ENCODE peak calls at places on chromosomes 6 and 20, in four cellular contexts. One of them, this sample, is unnamed.

GRCh38 chr6:112282217-112282616 is 27.9 kb upstream of the LAMA4 start:
- DNase-seq in lower lobe of right lung: peak
- DNase-seq in RCC 7860: peak
- DNase-seq in T follicular helper cell: no peak
- DNase-seq in this sample: no peak

GRCh38 chr20:53753880-53754459 is 160.3 kb upstream of the ZNF217 start:
- DNase-seq in T follicular helper cell: no peak
- DNase-seq in lower lobe of right lung: no peak
- DNase-seq in RCC 7860: no peak
- DNase-seq in this sample: no peak

GRCh38 chr6:25755496-25755895 is 954 bp downstream of the SLC17A4 start:
- DNase-seq in RCC 7860: no peak
- DNase-seq in lower lobe of right lung: no peak
- DNase-seq in T follicular helper cell: no peak
- DNase-seq in this sample: no peak

GRCh38 chr6:138160329-138161117 is 1.2 kb upstream of the ARFGEF3 start:
- DNase-seq in RCC 7860: no peak
- DNase-seq in T follicular helper cell: no peak
- DNase-seq in lower lobe of right lung: no peak
- DNase-seq in this sample: no peak

GRCh38 chr6:24775520-24776058 is 852 bp downstream of the GMNN start:
- DNase-seq in T follicular helper cell: peak
- DNase-seq in lower lobe of right lung: no peak
- DNase-seq in RCC 7860: no peak
- DNase-seq in this sample: no peak

GRCh38 chr6:169425628-169426370 is 172.2 kb upstream of the THBS2 start:
- DNase-seq in RCC 7860: no peak
- DNase-seq in lower lobe of right lung: no peak
- DNase-seq in T follicular helper cell: no peak
- DNase-seq in this sample: no peak

GRCh38 chr20:17558154-17558940 is 11.5 kb upstream of the DSTN start:
- DNase-seq in T follicular helper cell: no peak
- DNase-seq in RCC 7860: peak
- DNase-seq in lower lobe of right lung: no peak
- DNase-seq in this sample: no peak

GRCh38 chr6:157597461-157598312 is 216.7 kb downstream of the ZDHHC14 start:
- DNase-seq in RCC 7860: no peak
- DNase-seq in T follicular helper cell: no peak
- DNase-seq in lower lobe of right lung: no peak
- DNase-seq in this sample: no peak

GRCh38 chr6:165110871-165111270 is 198.5 kb downstream of the C6orf118 start:
- DNase-seq in lower lobe of right lung: no peak
- DNase-seq in T follicular helper cell: no peak
- DNase-seq in RCC 7860: no peak
- DNase-seq in this sample: no peak

GRCh38 chr20:38298768-38299288 is 5.1 kb upstream of the BPI start:
- DNase-seq in lower lobe of right lung: peak
- DNase-seq in RCC 7860: no peak
- DNase-seq in T follicular helper cell: no peak
- DNase-seq in this sample: no peak

This sample was measured in activated CD4-positive, CD25-positive, alpha-beta regulatory T cell treated with anti-CD3 and anti-CD28 coated beads, Interleukin-2, amount 50 U/mL, for 16 hours.